ENCODE peak calls at places on chromosomes 2 and 18, in seven cellular contexts. T is fibroblast of lung, N is Calu3, F is GM13977, E is GM12865, W is IMR-90, P is kidney. H is an unnamed sample.

GRCh38 chr18:56238576-56238975 is 399.8 kb downstream of the TXNL1 start:
- DNase-seq in N (no peak), W (no peak), E (no peak), F (no peak), T (no peak), P (no peak), H (no peak)

GRCh38 chr18:5456577-5457466 is 87.0 kb downstream of the EPB41L3 start:
- DNase-seq in F (no peak), T (peak), E (no peak), N (no peak), W (peak), P (peak), H (no peak)

GRCh38 chr2:240480834-240481623 is 45.6 kb downstream of the GPC1 start:
- DNase-seq in N (no peak), E (no peak), T (no peak), P (no peak), W (no peak), F (peak), H (no peak)

GRCh38 chr2:144111443-144111842 is 408.5 kb downstream of the ZEB2 start:
- DNase-seq in P (no peak), W (peak), T (peak), N (no peak), E (no peak), F (no peak), H (no peak)

GRCh38 chr2:152335016-152335850 is at the start of gene FMNL2:
- DNase-seq in T (peak), W (peak), F (peak), E (peak), P (peak), N (peak), H (peak)

GRCh38 chr18:75533954-75534353 is 106.5 kb upstream of the SMIM21 start:
- DNase-seq in F (no peak), P (no peak), N (no peak), W (peak), E (no peak), T (peak), H (no peak)

GRCh38 chr2:59490192-59490591 is 1063.3 kb downstream of the BCL11A start:
- DNase-seq in P (no peak), T (no peak), W (no peak), N (no peak), F (no peak), E (no peak), H (no peak)

GRCh38 chr2:108288534-108289106 is at the start of gene SULT1C2:
- DNase-seq in T (peak), N (peak), E (no peak), F (no peak), P (peak), W (peak), H (no peak)

GRCh38 chr2:109067829-109068152 is 61.2 kb upstream of the SH3RF3 start:
- DNase-seq in E (no peak), F (no peak), P (no peak), W (no peak), N (no peak), T (no peak), H (no peak)

GRCh38 chr18:54197747-54198411 is 26.6 kb downstream of the MBD2 start:
- DNase-seq in N (no peak), F (no peak), W (no peak), P (no peak), E (no peak), T (no peak), H (no peak)

GRCh38 chr2:26459991-26460612 is 17.8 kb downstream of the OTOF start:
- DNase-seq in N (no peak), T (no peak), P (peak), F (no peak), E (no peak), W (no peak), H (no peak)

GRCh38 chr18:26919656-26920055 is 54.1 kb upstream of the AQP4 start:
- DNase-seq in F (no peak), W (no peak), N (no peak), E (no peak), T (peak), P (no peak), H (no peak)

GRCh38 chr18:3748081-3748480 is 298.1 kb downstream of the TGIF1 start:
- DNase-seq in E (no peak), N (no peak), W (no peak), T (peak), F (no peak), P (no peak), H (no peak)

GRCh38 chr2:122935506-122935905 is 1089.6 kb upstream of the CNTNAP5 start:
- DNase-seq in E (no peak), F (no peak), W (no peak), N (no peak), T (no peak), P (no peak), H (no peak)

GRCh38 chr2:120289221-120289906 is 36.7 kb downstream of the RALB start:
- DNase-seq in F (no peak), P (no peak), T (no peak), N (no peak), E (no peak), W (no peak), H (no peak)

GRCh38 chr2:113720167-113720566 is 36.3 kb downstream of the SLC35F5 start:
- DNase-seq in T (peak), F (no peak), N (no peak), P (no peak), W (peak), E (no peak), H (no peak)

GRCh38 chr2:42116195-42117181 is 52.7 kb upstream of the EML4 start:
- DNase-seq in E (no peak), F (no peak), W (peak), N (no peak), P (no peak), T (peak), H (no peak)

GRCh38 chr2:192983173-192983572 is 788.4 kb upstream of the TMEFF2 start:
- DNase-seq in W (no peak), T (no peak), P (no peak), E (no peak), N (no peak), F (no peak), H (no peak)

GRCh38 chr18:29164020-29164706 is 987.2 kb upstream of the CDH2 start:
- DNase-seq in W (peak), E (no peak), P (no peak), T (peak), N (no peak), F (no peak), H (no peak)

GRCh38 chr2:139825726-139826125 is 1045.5 kb upstream of the NXPH2 start:
- DNase-seq in F (no peak), E (no peak), P (no peak), T (no peak), W (no peak), N (no peak), H (no peak)
- TF ChIP-seq CTCF in F (no peak), E (no peak), P (no peak), T (no peak), W (no peak), N (no peak), H (no peak)

GRCh38 chr2:224611938-224612337 is 26.8 kb upstream of the CUL3 start:
- DNase-seq in P (no peak), N (peak), W (no peak), T (no peak), F (no peak), E (peak), H (no peak)
- TF ChIP-seq CTCF in P (no peak), N (no peak), W (no peak), T (no peak), F (peak), E (peak), H (no peak)

GRCh38 chr2:207115715-207116364 is 49.9 kb downstream of the KLF7 start:
- DNase-seq in F (no peak), W (peak), P (peak), N (no peak), E (no peak), T (no peak), H (no peak)
- TF ChIP-seq CTCF in F (no peak), W (peak), P (no peak), N (no peak), E (no peak), T (peak), H (peak)

GRCh38 chr2:65432227-65433190 is at the start of gene SPRED2:
- DNase-seq in W (peak), T (peak), E (peak), F (peak), P (peak), N (peak), H (peak)
- TF ChIP-seq CTCF in W (peak), T (no peak), E (peak), F (no peak), P (no peak), N (no peak), H (peak)

DNA sequence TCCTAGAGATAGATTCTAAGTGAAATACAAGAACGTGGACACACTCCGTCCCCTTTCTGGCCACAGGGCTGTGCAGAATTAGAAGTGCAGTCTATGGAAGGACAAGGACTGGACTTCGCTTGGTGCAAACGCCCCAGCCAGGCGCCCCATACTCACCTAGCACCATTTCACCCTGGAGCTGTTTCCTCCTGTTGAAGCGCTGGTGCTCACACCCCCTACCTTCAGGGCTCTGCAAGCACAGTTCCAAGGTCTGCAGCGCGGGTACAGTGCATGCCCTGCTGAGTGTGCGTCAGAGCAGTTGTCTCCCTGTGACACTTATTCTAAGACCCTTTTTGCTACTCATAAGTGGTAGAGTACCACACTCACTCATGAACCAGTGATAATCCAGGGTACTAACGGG is 3.0 kb downstream of the HPCAL1 start:
- DNase-seq in T (no peak), F (no peak), E (no peak), P (no peak), W (no peak), N (peak), H (no peak)
- TF ChIP-seq CTCF in T (peak), F (no peak), E (no peak), P (peak), W (no peak), N (no peak), H (peak)

DNA sequence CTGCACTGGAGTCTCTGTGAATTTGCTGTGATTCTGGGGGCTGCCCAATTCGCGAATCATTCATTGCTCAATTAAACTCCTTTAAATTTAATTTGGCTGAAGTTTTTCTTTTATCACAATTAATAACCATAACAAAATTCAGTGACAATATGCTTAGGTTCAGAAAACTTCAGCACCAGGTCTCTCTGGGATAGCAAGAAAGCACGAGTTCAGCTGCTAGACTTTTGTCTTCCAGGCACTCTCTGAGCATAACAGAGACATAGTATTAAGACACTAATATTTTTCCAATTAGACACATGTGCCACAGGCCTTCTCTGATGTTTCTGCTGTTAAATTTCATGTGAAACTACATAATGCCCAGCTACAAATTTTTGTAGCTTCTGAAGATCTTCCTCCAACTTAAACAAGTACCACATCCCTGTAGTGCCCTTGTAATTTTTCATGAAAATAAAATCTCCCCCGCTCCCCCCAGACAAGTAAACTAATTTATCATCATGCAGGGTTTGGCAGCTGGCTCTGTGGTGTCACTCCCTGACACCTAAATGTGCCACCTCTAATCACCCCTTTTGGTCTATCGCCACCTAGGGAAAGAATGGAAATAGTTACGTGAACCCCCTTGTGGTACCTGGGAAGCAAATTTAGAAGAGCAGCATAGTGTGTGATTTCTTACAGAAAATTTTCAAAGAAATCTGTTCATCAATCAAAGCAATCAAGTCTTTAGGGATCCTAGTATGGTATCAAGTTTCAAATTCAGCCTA is 94.1 kb downstream of the CSRNP3 start:
- DNase-seq in F (no peak), W (no peak), P (no peak), E (peak), N (peak), T (no peak), H (no peak)
- TF ChIP-seq CTCF in F (peak), W (no peak), P (no peak), E (peak), N (peak), T (no peak), H (peak)

GRCh38 chr2:207054521-207054920 is 111.2 kb downstream of the KLF7 start:
- DNase-seq in F (no peak), E (no peak), T (peak), W (peak), N (no peak), P (no peak), H (no peak)
- TF ChIP-seq CTCF in F (no peak), E (no peak), T (no peak), W (no peak), N (no peak), P (no peak), H (no peak)

GRCh38 chr2:31255911-31256571 is 22.1 kb downstream of the EHD3 start:
- DNase-seq in F (peak), P (no peak), E (peak), N (no peak), W (peak), T (no peak), H (no peak)

GRCh38 chr2:31251851-31252250 is 17.9 kb downstream of the EHD3 start:
- DNase-seq in F (no peak), E (no peak), N (no peak), W (no peak), P (no peak), T (no peak), H (no peak)

GRCh38 chr2:31251018-31251417 is 17.1 kb downstream of the EHD3 start:
- DNase-seq in F (no peak), N (no peak), W (no peak), T (no peak), P (no peak), E (no peak), H (no peak)

GRCh38 chr2:31254237-31255203 is 20.6 kb downstream of the EHD3 start:
- DNase-seq in F (no peak), E (no peak), W (no peak), P (no peak), N (no peak), T (no peak), H (no peak)

GRCh38 chr2:31253344-31254155 is 19.6 kb downstream of the EHD3 start:
- DNase-seq in E (no peak), F (no peak), P (no peak), N (no peak), W (no peak), T (no peak), H (no peak)
- TF ChIP-seq CTCF in E (no peak), F (no peak), P (no peak), N (no peak), W (no peak), T (peak), H (no peak)

H was measured in neural crest cell.